ENCODE peak calls at places on chromosomes 16 and 17, in six cellular contexts. C, H, Y, P, I and S are unnamed samples.

GRCh38 chr16:79286646-79287423 is 313.7 kb downstream of the MAF start:
- DNase-seq in C (no peak), H (no peak), Y (peak; percentile 57), P (no peak), I (no peak), S (peak; percentile 10)

GRCh38 chr17:39648876-39649430 is 12.0 kb downstream of the STARD3 start:
- DNase-seq in C (peak; percentile 57), H (peak; percentile 55), Y (no peak), P (no peak), I (no peak), S (peak; percentile 34)

GRCh38 chr17:6551909-6552768 is 4.2 kb downstream of the PITPNM3 start:
- DNase-seq in C (no peak), H (no peak), Y (no peak), P (peak; percentile 84), I (no peak), S (peak; percentile 50)

GRCh38 chr16:79608976-79609375 is 8.4 kb upstream of the MAF start:
- DNase-seq in C (no peak), H (no peak), Y (no peak), P (no peak), I (no peak), S (no peak)

GRCh38 chr17:36592316-36592710 is 634 bp downstream of the DHRS11 start:
- DNase-seq in C (no peak), H (no peak), Y (no peak), P (peak; percentile 80), I (no peak), S (peak; percentile 79)

GRCh38 chr16:54028013-54028412 is 258.6 kb downstream of the IRX3 start:
- DNase-seq in C (no peak), H (no peak), Y (no peak), P (no peak), I (no peak), S (peak; percentile 14)

GRCh38 chr17:57945999-57946797 is 9.0 kb downstream of the CUEDC1 start:
- DNase-seq in C (no peak), H (peak; percentile 61), Y (peak; percentile 8), P (no peak), I (no peak), S (peak; percentile 71)

GRCh38 chr16:4293822-4294457 is 21.1 kb upstream of the TFAP4 start:
- DNase-seq in C (no peak), H (peak; percentile 81), Y (peak; percentile 75), P (peak; percentile 63), I (no peak), S (peak; percentile 90)

GRCh38 chr17:73011016-73011486 is 81.4 kb downstream of the SLC39A11 start:
- DNase-seq in C (no peak), H (no peak), Y (no peak), P (no peak), I (no peak), S (no peak)

GRCh38 chr16:27340654-27341053 is 26.9 kb downstream of the IL4R start:
- DNase-seq in C (no peak), H (no peak), Y (no peak), P (no peak), I (no peak), S (no peak)

GRCh38 chr17:63116967-63117366 is 150.9 kb downstream of the TANC2 start:
- DNase-seq in C (no peak), H (peak; percentile 87), Y (no peak), P (peak; percentile 58), I (no peak), S (peak; percentile 89)

GRCh38 chr16:81071816-81072215 is 5.2 kb downstream of the C16orf46 start:
- DNase-seq in C (no peak), H (no peak), Y (no peak), P (peak; percentile 44), I (no peak), S (no peak)

GRCh38 chr17:50055055-50055425 is 870 bp upstream of the ITGA3 start:
- DNase-seq in C (no peak), H (no peak), Y (peak; percentile 29), P (peak; percentile 95), I (no peak), S (peak; percentile 60)